ENCODE peak calls at places on chromosomes 16 and 17, in seven cellular contexts. B is brain microvascular endothelial cell; G is CD8-positive, alpha-beta memory T cell; Q is Panc1; N is tibial nerve; X is upper lobe of left lung; O is hepatocyte. U is an unnamed sample. For H3K27me3, the result is how much of the 10 kb centered on the place peaks cover.

GRCh38 chr16:68235882-68236803 is at the start of gene ESRP2:
- DNase-seq in B (no peak), G (peak), Q (no peak), N (no peak), X (peak), O (peak), U (peak)

GRCh38 chr16:86818701-86819522 is 240.6 kb downstream of the FOXL1 start:
- DNase-seq in B (no peak), G (no peak), Q (no peak), N (no peak), X (no peak), O (peak), U (no peak)

GRCh38 chr17:61574542-61575351 is 16.3 kb downstream of the NACA2 start:
- DNase-seq in B (peak), G (no peak), Q (no peak), N (no peak), X (no peak), O (peak), U (peak)

GRCh38 chr16:77790964-77791363 is 2.6 kb downstream of the VAT1L start:
- DNase-seq in B (no peak), G (no peak), Q (no peak), N (no peak), X (no peak), O (no peak), U (no peak)

GRCh38 chr17:83064021-83064731 is 15.2 kb upstream of the METRNL start:
- DNase-seq in B (no peak), G (no peak), Q (no peak), N (peak), X (peak), O (no peak), U (peak)

GRCh38 chr17:5355416-5356129 is 63.9 kb downstream of the NUP88 start:
- DNase-seq in B (no peak), G (no peak), Q (no peak), N (no peak), X (no peak), O (no peak), U (no peak)

GRCh38 chr16:66650707-66651473 is 45.7 kb downstream of the CMTM4 start:
- DNase-seq in B (peak), G (peak), Q (peak), N (peak), X (no peak), O (peak), U (peak)

GRCh38 chr17:68771867-68772515 is 170.8 kb upstream of the FAM20A start:
- DNase-seq in B (peak), G (no peak), Q (no peak), N (no peak), X (no peak), O (peak), U (no peak)

GRCh38 chr17:59769891-59770290 is 62.4 kb downstream of the VMP1 start:
- DNase-seq in B (no peak), G (no peak), Q (no peak), N (no peak), X (no peak), O (no peak), U (no peak)

GRCh38 chr17:13727441-13728171 is 125.9 kb upstream of the HS3ST3A1 start:
- DNase-seq in B (peak), G (no peak), Q (no peak), N (no peak), X (no peak), O (no peak), U (no peak)

GRCh38 chr16:67666032-67666537 is 465 bp downstream of the ENKD1 start:
- DNase-seq in B (no peak), G (no peak), Q (no peak), N (no peak), X (peak), O (peak), U (peak)

GRCh38 chr17:67999291-67999911 is 3.1 kb upstream of the C17orf58 start:
- DNase-seq in B (no peak), G (no peak), Q (no peak), N (no peak), X (no peak), O (peak), U (no peak)

GRCh38 chr16:80591071-80591935 is 50.5 kb downstream of the DYNLRB2 start:
- DNase-seq in B (no peak), G (no peak), Q (no peak), N (no peak), X (no peak), O (no peak), U (no peak)

GRCh38 chr17:36703860-36704266 is 102.5 kb downstream of the MRM1 start:
- DNase-seq in B (peak), G (peak), Q (no peak), N (no peak), X (peak), O (peak), U (peak)

GRCh38 chr16:27304881-27305280 is 8.9 kb upstream of the IL4R start:
- DNase-seq in B (no peak), G (no peak), Q (no peak), N (no peak), X (no peak), O (no peak), U (no peak)

GRCh38 chr17:64984776-64985521 is 65.7 kb upstream of the LRRC37A3 start:
- DNase-seq in B (no peak), G (peak), Q (no peak), N (no peak), X (no peak), O (peak), U (no peak)

GRCh38 chr16:67207116-67207856 is 8.4 kb downstream of the ELMO3 start:
- DNase-seq in B (no peak), G (no peak), Q (no peak), N (no peak), X (peak), O (no peak), U (no peak)

GRCh38 chr16:821751-822150 is 21.2 kb upstream of the GNG13 start:
- DNase-seq in B (no peak), G (no peak), Q (no peak), N (no peak), X (peak), O (no peak), U (no peak)

GRCh38 chr17:49055181-49055927 is 58.2 kb downstream of the IGF2BP1 start:
- DNase-seq in B (no peak), G (no peak), Q (no peak), N (no peak), X (no peak), O (no peak), U (no peak)

GRCh38 chr17:6505425-6506142 is 50.8 kb downstream of the PITPNM3 start:
- DNase-seq in B (peak), G (no peak), Q (no peak), N (no peak), X (no peak), O (no peak), U (no peak)

GRCh38 chr17:40346768-40347154 is 17.8 kb downstream of the GJD3 start:
- DNase-seq in B (no peak), G (no peak), Q (no peak), N (no peak), X (no peak), O (no peak), U (peak)

DNA sequence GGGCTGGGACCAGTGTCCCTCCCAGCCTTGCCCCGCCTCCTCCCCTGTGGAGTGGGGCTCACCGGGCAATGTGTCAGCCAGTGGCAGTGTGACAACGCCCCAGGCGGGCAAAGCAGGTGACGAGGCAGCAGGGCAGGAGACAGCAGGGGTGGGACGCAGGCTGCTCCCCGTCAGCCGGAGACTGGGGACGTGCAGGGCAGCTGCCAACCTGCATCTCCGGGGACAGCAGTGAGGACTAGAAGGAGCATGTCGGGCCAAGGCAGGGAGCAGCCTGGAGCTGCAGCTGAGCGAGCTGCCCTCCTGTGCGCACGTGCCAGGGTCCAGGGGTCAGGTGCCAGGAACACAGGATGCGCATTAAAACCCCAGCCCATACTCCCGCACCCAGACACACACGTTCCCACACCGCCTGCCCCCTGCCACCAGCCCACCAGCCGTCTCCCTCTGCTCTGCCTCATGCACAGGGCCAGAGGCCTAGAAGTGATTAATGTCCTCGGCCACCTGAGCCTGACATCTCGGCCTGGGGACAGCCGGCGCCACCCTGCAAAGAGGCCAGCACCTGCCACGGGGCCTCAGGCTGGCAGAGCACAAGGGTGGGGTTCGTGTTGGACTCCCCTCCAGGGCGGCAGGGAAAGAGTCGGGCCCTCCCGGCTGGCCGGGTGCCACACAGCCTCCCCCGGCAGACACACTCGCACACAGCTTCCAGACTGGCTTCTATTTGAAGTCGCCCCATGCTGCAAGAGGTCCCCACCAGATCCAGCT is 90.5 kb downstream of the RBFOX3 start:
- DNase-seq in B (no peak), G (no peak), Q (no peak), N (no peak), X (peak), O (no peak), U (no peak)
- H3K27me3 ChIP-seq in B (under half), G (under half), Q (under half), N (under half), X (under half), O (under half), U (under half)

GRCh38 chr16:19851476-19851875 is 33.2 kb downstream of the GPRC5B start:
- DNase-seq in B (no peak), G (no peak), Q (no peak), N (no peak), X (no peak), O (no peak), U (no peak)
- H3K27ac ChIP-seq in B (no peak), G (no peak), Q (no peak), N (no peak), X (no peak), O (no peak), U (no peak)

GRCh38 chr16:88385831-88386815 is 3.4 kb downstream of the ZNF469 start:
- DNase-seq in B (no peak), G (no peak), Q (no peak), N (no peak), X (peak), O (no peak), U (peak)
- H3K27me3 ChIP-seq in B (under half), G (under half), Q (under half), N (under half), X (under half), O (under half), U (under half)

GRCh38 chr16:12611916-12612597 is 191.6 kb downstream of the CPPED1 start:
- DNase-seq in B (no peak), G (no peak), Q (no peak), N (no peak), X (no peak), O (no peak), U (no peak)

GRCh38 chr16:12613992-12614661 is 189.6 kb downstream of the CPPED1 start:
- DNase-seq in B (no peak), G (no peak), Q (no peak), N (no peak), X (no peak), O (no peak), U (no peak)

GRCh38 chr16:12614662-12615278 is 188.9 kb downstream of the CPPED1 start:
- DNase-seq in B (no peak), G (no peak), Q (no peak), N (no peak), X (no peak), O (no peak), U (no peak)

GRCh38 chr16:12612598-12613101 is 191.0 kb downstream of the CPPED1 start:
- DNase-seq in B (no peak), G (no peak), Q (peak), N (no peak), X (no peak), O (peak), U (no peak)

GRCh38 chr16:12613131-12613991 is 190.3 kb downstream of the CPPED1 start:
- DNase-seq in B (peak), G (no peak), Q (peak), N (no peak), X (no peak), O (peak), U (peak)
- H3K27ac ChIP-seq in B (no peak), G (peak), Q (no peak), N (no peak), X (no peak), O (peak), U (peak)

GRCh38 chr17:7706631-7707354 is 1.8 kb downstream of the EFNB3 start:
- DNase-seq in B (no peak), G (no peak), Q (no peak), N (no peak), X (no peak), O (no peak), U (no peak)

GRCh38 chr17:7707446-7707845 is 2.4 kb downstream of the EFNB3 start:
- DNase-seq in B (no peak), G (no peak), Q (no peak), N (no peak), X (no peak), O (no peak), U (no peak)

GRCh38 chr17:7710341-7710740 is 5.3 kb downstream of the EFNB3 start:
- DNase-seq in B (no peak), G (no peak), Q (no peak), N (no peak), X (no peak), O (peak), U (no peak)

GRCh38 chr17:7709031-7709430 is 4.0 kb downstream of the EFNB3 start:
- DNase-seq in B (no peak), G (no peak), Q (no peak), N (no peak), X (peak), O (no peak), U (no peak)

DNA sequence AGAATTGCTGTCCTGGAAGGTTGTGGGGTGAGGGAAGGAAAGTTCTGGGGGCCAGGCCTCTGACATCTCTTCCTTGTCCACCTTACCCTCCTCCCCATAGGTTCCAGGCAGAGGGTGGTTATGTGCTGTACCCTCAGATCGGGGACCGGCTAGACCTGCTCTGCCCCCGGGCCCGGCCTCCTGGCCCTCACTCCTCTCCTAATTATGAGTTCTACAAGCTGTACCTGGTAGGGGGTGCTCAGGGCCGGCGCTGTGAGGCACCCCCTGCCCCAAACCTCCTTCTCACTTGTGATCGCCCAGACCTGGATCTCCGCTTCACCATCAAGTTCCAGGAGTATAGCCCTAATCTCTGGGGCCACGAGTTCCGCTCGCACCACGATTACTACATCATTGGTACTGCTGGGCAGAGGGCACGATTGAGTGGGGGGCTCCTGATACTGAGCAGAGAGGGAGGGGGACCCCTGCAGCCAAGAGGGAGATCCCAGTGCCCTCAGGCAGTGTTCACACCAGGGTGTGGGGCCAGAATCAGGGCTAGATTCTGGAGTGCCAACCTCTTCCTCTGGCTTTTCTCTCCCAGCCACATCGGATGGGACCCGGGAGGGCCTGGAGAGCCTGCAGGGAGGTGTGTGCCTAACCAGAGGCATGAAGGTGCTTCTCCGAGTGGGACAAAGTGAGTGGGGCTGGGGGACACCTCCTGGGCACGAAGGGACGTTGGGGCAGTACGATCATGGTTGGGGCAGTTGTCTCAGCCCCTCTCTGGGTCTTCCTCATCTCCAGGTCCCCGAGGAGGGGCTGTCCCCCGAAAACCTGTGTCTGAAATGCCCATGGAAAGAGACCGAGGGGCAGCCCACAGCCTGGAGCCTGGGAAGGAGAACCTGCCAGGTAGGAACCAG is 3.1 kb downstream of the EFNB3 start:
- DNase-seq in B (no peak), G (no peak), Q (no peak), N (no peak), X (peak), O (no peak), U (no peak)
- H3K27me3 ChIP-seq in B (under half), G (under half), Q (under half), N (under half), X (under half), O (under half), U (under half)

GRCh38 chr17:42629420-42630009 is 20.0 kb downstream of the TUBG1 start:
- DNase-seq in B (no peak), G (no peak), Q (no peak), N (no peak), X (no peak), O (no peak), U (no peak)

GRCh38 chr17:42632949-42633444 is 23.5 kb downstream of the TUBG1 start:
- DNase-seq in B (no peak), G (no peak), Q (no peak), N (no peak), X (no peak), O (peak), U (no peak)
- H3K27ac ChIP-seq in B (no peak), G (no peak), Q (no peak), N (no peak), X (no peak), O (peak), U (peak)

DNA sequence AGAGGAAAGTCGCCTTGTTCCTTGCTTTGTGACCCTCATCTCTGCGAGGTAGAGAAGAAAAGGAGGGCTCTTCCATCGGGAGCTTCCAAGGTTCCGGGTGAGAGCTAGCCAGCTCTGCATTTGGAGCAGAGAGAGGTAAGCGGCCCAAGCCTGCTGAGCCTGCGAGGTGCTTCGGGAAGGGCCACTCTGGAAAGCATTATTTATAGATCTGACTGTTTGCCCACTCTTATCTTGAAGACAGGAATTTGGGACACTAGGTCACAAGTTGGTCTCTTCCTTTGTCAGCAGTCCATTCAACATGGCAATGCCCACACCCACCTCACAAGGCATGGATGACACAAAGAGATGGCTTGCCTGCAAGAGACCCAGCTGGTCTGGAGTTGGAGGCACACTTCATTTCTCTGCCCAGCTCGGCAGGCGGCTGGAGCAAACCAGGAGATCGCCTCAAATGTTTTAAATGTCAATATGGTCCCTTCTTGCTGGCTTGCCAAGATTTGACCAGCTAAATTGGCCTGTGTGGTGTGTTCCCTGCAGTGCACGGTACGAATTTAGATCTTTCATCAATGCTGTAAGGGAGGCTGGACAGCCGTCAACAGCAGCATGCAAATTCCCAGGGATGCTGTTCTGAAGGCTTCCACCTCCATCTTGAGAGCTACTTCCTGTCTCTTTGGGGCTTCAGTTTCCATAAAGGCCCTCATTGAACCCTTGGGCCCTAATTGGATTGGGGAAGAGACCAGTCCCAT is 19.5 kb downstream of the CBX4 start:
- DNase-seq in B (no peak), G (no peak), Q (no peak), N (no peak), X (no peak), O (no peak), U (no peak)
- H3K27me3 ChIP-seq in B (under half), G (under half), Q (under half), N (under half), X (under half), O (half or more), U (under half)

GRCh38 chr17:77440571-77440981 is 299.8 kb downstream of the SEC14L1 start:
- DNase-seq in B (no peak), G (no peak), Q (no peak), N (no peak), X (peak), O (no peak), U (no peak)
- H3K27ac ChIP-seq in B (no peak), G (peak), Q (no peak), N (peak), X (peak), O (peak), U (no peak)

GRCh38 chr16:55340445-55340844 is 16.4 kb downstream of the IRX6 start:
- DNase-seq in B (no peak), G (no peak), Q (no peak), N (no peak), X (no peak), O (no peak), U (no peak)
- H3K27me3 ChIP-seq in B (under half), G (under half), Q (under half), N (under half), X (under half), O (under half), U (under half)

GRCh38 chr17:12037970-12038369 is 17.3 kb downstream of the MAP2K4 start:
- DNase-seq in B (no peak), G (no peak), Q (no peak), N (no peak), X (no peak), O (no peak), U (no peak)
- H3K27ac ChIP-seq in B (no peak), G (no peak), Q (no peak), N (no peak), X (no peak), O (no peak), U (no peak)

U was measured in pancreas.